ENCODE peak calls at places on chromosomes 6 and 20, in six cellular contexts. V is neuronal stem cell, N is IMR-90, R is H9, L is H1, W is mesendoderm. E is an unnamed sample.

GRCh38 chr20:5688431-5688972 is 61.7 kb upstream of the SHLD1 start:
- DNase-seq in N (no peak), W (no peak), R (no peak), V (no peak), L (no peak), E (no peak)

GRCh38 chr6:36210886-36211595 is 14.5 kb downstream of the BRPF3 start:
- DNase-seq in W (no peak), N (no peak), L (no peak), V (no peak), R (no peak), E (no peak)

GRCh38 chr6:142940487-142940886 is 4.5 kb downstream of the HIVEP2 start:
- DNase-seq in R (no peak), W (peak), N (peak), L (no peak), V (no peak), E (peak)

GRCh38 chr6:30814137-30815084 is 69.9 kb upstream of the DDR1 start:
- DNase-seq in W (peak), R (no peak), V (no peak), N (peak), L (no peak), E (peak)

GRCh38 chr6:4139272-4139671 is 3.9 kb upstream of the ECI2 start:
- DNase-seq in W (no peak), V (no peak), N (no peak), L (no peak), R (no peak), E (no peak)

GRCh38 chr6:73514746-73515110 is 6.1 kb downstream of the EEF1A1 start:
- DNase-seq in R (peak), N (peak), L (no peak), V (no peak), W (no peak), E (peak)

GRCh38 chr20:23161968-23162696 is 76.0 kb upstream of the CD93 start:
- DNase-seq in L (peak), N (no peak), V (no peak), W (no peak), R (peak), E (peak)

GRCh38 chr6:117494694-117495318 is 12.3 kb downstream of the DCBLD1 start:
- DNase-seq in W (no peak), R (no peak), N (no peak), L (no peak), V (no peak), E (peak)

GRCh38 chr6:133724726-133725125 is 164.2 kb upstream of the TCF21 start:
- DNase-seq in L (no peak), W (peak), N (peak), V (no peak), R (no peak), E (no peak)

GRCh38 chr20:10536531-10536930 is 101.4 kb downstream of the SLX4IP start:
- DNase-seq in L (no peak), N (peak), V (no peak), R (peak), W (peak), E (no peak)

GRCh38 chr6:17167327-17167979 is 65.6 kb downstream of the STMND1 start:
- DNase-seq in V (peak), L (peak), N (peak), R (peak), W (peak), E (peak)

GRCh38 chr6:1657116-1657776 is 47.5 kb downstream of the FOXC1 start:
- DNase-seq in W (no peak), N (no peak), R (no peak), L (no peak), V (no peak), E (no peak)

GRCh38 chr20:25083773-25084615 is 2.1 kb upstream of the VSX1 start:
- DNase-seq in R (peak), W (no peak), L (no peak), V (no peak), N (no peak), E (no peak)

GRCh38 chr6:118935331-118935668 is 341 bp upstream of the MCM9 start:
- DNase-seq in V (no peak), N (no peak), W (no peak), R (no peak), L (no peak), E (no peak)

GRCh38 chr6:11188161-11188915 is 44.1 kb downstream of the NEDD9 start:
- DNase-seq in N (peak), V (no peak), R (no peak), W (no peak), L (no peak), E (no peak)

GRCh38 chr20:64109390-64109747 is 2.0 kb upstream of the NPBWR2 start:
- DNase-seq in W (no peak), R (no peak), V (no peak), N (no peak), L (no peak), E (no peak)

GRCh38 chr20:4830696-4831095 is 109.0 kb downstream of the PRND start:
- DNase-seq in L (no peak), W (no peak), V (no peak), R (no peak), N (no peak), E (no peak)

GRCh38 chr6:116190550-116190949 is 63.3 kb downstream of the TSPYL4 start:
- DNase-seq in L (no peak), N (peak), R (no peak), W (no peak), V (no peak), E (no peak)

GRCh38 chr6:164109770-164110140 is 695.2 kb downstream of the QKI start:
- DNase-seq in R (peak), W (peak), L (peak), V (no peak), N (no peak), E (peak)

GRCh38 chr6:3809515-3809891 is 39.7 kb upstream of the FAM50B start:
- DNase-seq in R (no peak), W (no peak), L (no peak), V (no peak), N (no peak), E (no peak)

GRCh38 chr6:138590796-138591709 is 91.8 kb upstream of the NHSL1 start:
- DNase-seq in R (peak), W (peak), L (peak), N (peak), V (peak), E (peak)

GRCh38 chr6:47303383-47303782 is 6.3 kb downstream of the TNFRSF21 start:
- DNase-seq in W (no peak), R (no peak), N (no peak), V (no peak), L (no peak), E (no peak)

GRCh38 chr20:46332373-46333135 is 24.3 kb upstream of the CDH22 start:
- DNase-seq in W (no peak), R (no peak), N (no peak), V (no peak), L (no peak), E (no peak)

GRCh38 chr6:75115501-75115900 is 90.4 kb downstream of the COL12A1 start:
- DNase-seq in R (no peak), W (peak), L (no peak), N (peak), V (peak), E (no peak)

GRCh38 chr6:97198181-97198580 is 84.8 kb downstream of the MMS22L start:
- DNase-seq in N (peak), R (no peak), W (peak), L (no peak), V (no peak), E (peak)

GRCh38 chr6:169250660-169251059 is 3.0 kb downstream of the THBS2 start:
- DNase-seq in L (no peak), R (peak), V (no peak), N (peak), W (peak), E (peak)

GRCh38 chr6:55528624-55529023 is 50.4 kb downstream of the HMGCLL1 start:
- DNase-seq in W (peak), L (no peak), N (peak), V (peak), R (no peak), E (peak)

GRCh38 chr6:74091794-74092157 is 395.8 kb downstream of the CD109 start:
- DNase-seq in W (no peak), R (no peak), N (no peak), L (no peak), V (no peak), E (no peak)

GRCh38 chr6:42030585-42031506 is 19.5 kb upstream of the TAF8 start:
- DNase-seq in R (no peak), W (peak), L (no peak), N (no peak), V (no peak), E (peak)

GRCh38 chr20:1187605-1188171 is 2.9 kb upstream of the TMEM74B start:
- DNase-seq in W (peak), L (no peak), V (no peak), N (no peak), R (no peak), E (peak)

GRCh38 chr6:125066964-125067363 is 86.6 kb upstream of the TPD52L1 start:
- DNase-seq in W (peak), L (no peak), V (no peak), N (peak), R (no peak), E (peak)

GRCh38 chr20:137668-138131 is 4.7 kb upstream of the DEFB126 start:
- DNase-seq in N (no peak), W (peak), R (no peak), V (no peak), L (no peak), E (peak)

GRCh38 chr20:46407671-46407996 is 1.2 kb upstream of the ELMO2 start:
- DNase-seq in L (no peak), W (no peak), R (no peak), N (no peak), V (no peak), E (no peak)

GRCh38 chr6:25601797-25602679 is 50.0 kb upstream of the SCGN start:
- DNase-seq in R (no peak), N (peak), L (no peak), V (peak), W (peak), E (peak)

GRCh38 chr6:33168624-33169023 is 23.6 kb downstream of the COL11A2 start:
- DNase-seq in N (no peak), V (no peak), W (no peak), L (no peak), R (no peak), E (no peak)

GRCh38 chr6:107820571-107821261 is 3.4 kb downstream of the SCML4 start:
- DNase-seq in W (peak), L (peak), V (no peak), N (no peak), R (no peak), E (no peak)

GRCh38 chr6:150380256-150380655 is 11.4 kb downstream of the IYD start:
- DNase-seq in V (no peak), N (no peak), L (no peak), R (no peak), W (no peak), E (no peak)

GRCh38 chr6:7673063-7673536 is 52.8 kb upstream of the BMP6 start:
- DNase-seq in W (peak), N (peak), R (peak), V (peak), L (peak), E (no peak)

GRCh38 chr20:40689100-40689942 is at the start of gene MAFB:
- DNase-seq in V (peak), N (peak), R (peak), W (peak), L (peak), E (peak)
- H3K23ac ChIP-seq in V (peak), N (peak), R (no peak), W (no peak), L (no peak), E (no peak)

GRCh38 chr20:2518096-2518495 is 9.4 kb upstream of the ZNF343 start:
- DNase-seq in V (no peak), R (no peak), N (no peak), L (no peak), W (no peak), E (no peak)

GRCh38 chr20:2516399-2516798 is 7.7 kb upstream of the ZNF343 start:
- DNase-seq in L (no peak), R (no peak), N (no peak), W (no peak), V (no peak), E (no peak)

GRCh38 chr20:2520617-2521016 is 11.9 kb upstream of the ZNF343 start:
- DNase-seq in L (no peak), R (no peak), N (no peak), V (no peak), W (no peak), E (no peak)

GRCh38 chr20:2519115-2519815 is 10.6 kb upstream of the ZNF343 start:
- DNase-seq in N (peak), V (no peak), W (no peak), R (no peak), L (no peak), E (peak)

DNA sequence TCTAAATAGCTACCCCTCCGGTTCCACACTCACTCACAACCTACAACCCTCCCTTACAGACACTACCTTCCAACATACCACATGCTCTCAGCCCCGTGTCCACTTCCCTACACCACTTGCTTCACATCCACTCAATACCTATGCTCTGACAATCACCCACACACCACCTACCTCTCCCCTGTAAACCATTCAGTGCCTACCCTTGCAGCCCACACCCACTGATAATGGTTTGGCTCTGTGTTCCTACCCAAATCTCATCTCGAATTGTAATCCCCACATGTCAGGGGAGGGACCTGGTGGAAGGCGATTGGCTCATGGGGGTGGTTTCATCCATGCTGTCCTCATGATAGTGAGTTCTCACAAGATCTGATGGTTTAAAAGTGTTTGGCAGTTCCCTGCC is 9.8 kb upstream of the ZNF343 start:
- DNase-seq in V (no peak), L (no peak), R (no peak), W (no peak), N (no peak), E (no peak)
- H3K23ac ChIP-seq in V (no peak), L (no peak), R (no peak), W (no peak), N (no peak), E (no peak)

GRCh38 chr6:89834884-89835792 is 5.5 kb downstream of the CASP8AP2 start:
- DNase-seq in V (no peak), N (peak), W (no peak), R (no peak), L (no peak), E (no peak)
- H3K23ac ChIP-seq in V (no peak), N (no peak), W (no peak), R (no peak), L (no peak), E (no peak)

GRCh38 chr6:156961282-156961892 is 184.2 kb downstream of the ARID1B start:
- DNase-seq in R (no peak), W (no peak), N (no peak), L (no peak), V (no peak), E (no peak)
- H3K23ac ChIP-seq in R (no peak), W (no peak), N (no peak), L (no peak), V (no peak), E (no peak)

GRCh38 chr6:15996030-15996429 is 132.9 kb upstream of the MYLIP start:
- DNase-seq in N (no peak), V (no peak), W (no peak), L (no peak), R (no peak), E (peak)

GRCh38 chr6:15997751-15998388 is 131.0 kb upstream of the MYLIP start:
- DNase-seq in N (no peak), L (no peak), W (no peak), V (no peak), R (no peak), E (no peak)

GRCh38 chr6:15994814-15995459 is 133.9 kb upstream of the MYLIP start:
- DNase-seq in R (no peak), W (peak), L (no peak), N (no peak), V (no peak), E (peak)

GRCh38 chr6:15990179-15990578 is 138.7 kb upstream of the MYLIP start:
- DNase-seq in N (no peak), V (no peak), L (no peak), W (no peak), R (no peak), E (no peak)

DNA sequence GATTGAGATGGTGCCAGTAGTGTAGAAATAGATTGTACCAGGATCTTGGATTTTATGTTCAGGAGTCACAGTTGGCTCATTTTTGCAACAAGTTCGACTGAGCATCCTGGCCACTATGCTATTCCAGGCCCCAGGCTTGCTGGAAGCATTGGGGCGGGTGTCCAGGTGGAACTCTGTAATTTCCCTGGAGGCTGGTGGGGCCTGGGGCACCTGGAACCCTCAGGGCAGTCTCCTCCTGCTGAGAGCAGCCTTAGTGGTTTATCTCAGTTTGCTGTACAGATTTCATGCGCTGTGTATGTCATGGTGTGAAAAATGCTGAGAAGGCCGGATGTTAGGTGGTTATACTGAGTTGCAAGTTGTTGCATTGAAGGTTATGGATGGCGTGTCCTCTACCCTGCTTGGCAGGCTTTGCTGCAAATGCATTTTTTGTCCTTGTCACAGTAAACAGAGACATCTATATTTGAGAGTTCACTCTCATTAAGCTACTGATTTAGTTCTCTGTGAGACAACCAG is 135.1 kb upstream of the MYLIP start:
- DNase-seq in R (no peak), V (no peak), W (no peak), L (no peak), N (no peak), E (no peak)
- H3K23ac ChIP-seq in R (no peak), V (no peak), W (no peak), L (no peak), N (no peak), E (no peak)

DNA sequence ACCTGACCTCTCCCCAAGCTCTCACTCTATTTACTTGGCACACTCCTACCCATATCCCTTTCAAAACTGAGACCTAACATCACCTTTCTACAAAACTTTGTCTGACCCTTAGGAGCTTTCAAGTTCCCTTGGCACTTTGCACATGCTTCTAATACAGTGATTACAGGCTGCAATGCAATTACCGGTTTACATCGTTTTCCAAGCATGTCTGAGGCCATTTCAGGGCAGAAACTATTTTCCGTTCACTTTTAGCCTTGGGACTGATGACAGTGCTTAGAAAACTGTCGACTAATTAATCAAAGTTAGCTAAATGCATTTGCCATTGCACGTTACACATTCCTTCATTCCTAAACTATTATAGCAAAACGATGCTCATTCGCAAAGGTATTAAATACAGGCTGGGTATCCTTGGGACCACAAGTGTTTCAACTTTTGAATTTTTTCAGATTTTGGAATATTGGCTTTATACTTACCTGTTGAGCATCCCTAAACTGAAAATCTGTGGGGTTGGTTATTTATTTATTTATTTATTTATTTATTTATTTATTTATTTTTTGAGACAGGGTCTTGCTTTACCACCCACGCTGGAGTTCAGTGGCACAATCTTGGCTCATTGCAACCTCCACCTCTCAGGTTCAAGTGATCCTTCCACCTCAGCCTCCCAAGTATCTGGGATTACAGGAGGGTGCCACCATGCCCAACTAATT is 3.3 kb downstream of the RARS2 start:
- DNase-seq in V (no peak), R (no peak), W (no peak), N (no peak), L (no peak), E (no peak)
- H3K23ac ChIP-seq in V (no peak), R (no peak), W (no peak), N (no peak), L (no peak), E (no peak)

DNA sequence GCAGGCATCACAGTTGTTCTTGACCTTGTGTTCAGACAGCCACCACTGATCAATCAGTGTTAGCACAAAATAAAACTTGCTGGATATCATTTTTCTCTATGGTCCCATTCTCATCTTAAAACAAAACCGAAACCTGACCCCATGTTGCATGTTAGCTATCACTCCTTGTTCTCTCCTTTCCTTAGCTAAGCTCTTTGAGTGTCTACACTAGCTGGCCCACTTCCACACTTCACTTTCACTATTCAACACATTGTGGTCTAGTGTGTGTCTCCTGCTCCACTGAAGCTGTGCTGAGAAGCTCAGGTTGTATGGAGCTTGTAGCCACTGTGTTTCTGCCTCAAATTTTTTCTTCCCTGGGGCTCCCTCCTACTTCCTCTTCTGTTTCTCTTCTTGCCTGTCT is 223.0 kb downstream of the NKAIN2 start:
- DNase-seq in L (no peak), N (no peak), R (no peak), W (no peak), V (no peak), E (no peak)
- H3K23ac ChIP-seq in L (no peak), N (no peak), R (no peak), W (no peak), V (no peak), E (no peak)

GRCh38 chr20:50460115-50460607 is 50.0 kb upstream of the PTPN1 start:
- DNase-seq in R (no peak), W (no peak), L (no peak), N (no peak), V (no peak), E (no peak)

GRCh38 chr20:50464026-50464724 is 46.0 kb upstream of the PTPN1 start:
- DNase-seq in N (peak), R (peak), L (peak), W (peak), V (peak), E (peak)

GRCh38 chr20:50462093-50462685 is 48.0 kb upstream of the PTPN1 start:
- DNase-seq in R (no peak), W (no peak), V (no peak), L (no peak), N (peak), E (no peak)

GRCh38 chr20:50459124-50459918 is 50.9 kb upstream of the PTPN1 start:
- DNase-seq in W (no peak), V (no peak), N (no peak), L (no peak), R (no peak), E (no peak)

GRCh38 chr20:50460608-50461268 is 49.4 kb upstream of the PTPN1 start:
- DNase-seq in N (peak), V (peak), L (peak), W (peak), R (peak), E (peak)
- H3K23ac ChIP-seq in N (peak), V (no peak), L (no peak), W (no peak), R (no peak), E (no peak)

GRCh38 chr6:28772480-28773381 is 151.1 kb downstream of the TRIM27 start:
- DNase-seq in L (no peak), W (peak), N (no peak), V (no peak), R (peak), E (no peak)
- H3K23ac ChIP-seq in L (no peak), W (no peak), N (no peak), V (no peak), R (no peak), E (no peak)